ENCODE peak calls at places on chromosomes 7 and 10, in ten cellular contexts. C, E, R, V, O, L, Q, A, B and W are unnamed samples.

GRCh38 chr7:41570766-41571165 is 132.1 kb downstream of the INHBA start:
- DNase-seq in C (no peak), E (no peak), R (no peak), V (no peak), O (no peak), L (no peak), Q (no peak), A (no peak), B (no peak), W (no peak)

GRCh38 chr7:89777499-89777898 is 376.8 kb upstream of the STEAP1 start:
- DNase-seq in C (no peak), E (no peak), R (no peak), V (no peak), O (no peak), L (no peak), Q (no peak), A (no peak), B (no peak), W (no peak)

GRCh38 chr7:45026984-45027773 is 27.2 kb downstream of the CCM2 start:
- DNase-seq in C (no peak), E (no peak), R (peak; percentile 61), V (peak; percentile 30), O (peak; percentile 19), L (peak; percentile 48), Q (no peak), A (no peak), B (no peak), W (peak; percentile 29)

GRCh38 chr7:152121432-152121831 is 96.0 kb downstream of the GALNT11 start:
- DNase-seq in C (no peak), E (no peak), R (no peak), V (no peak), O (no peak), L (no peak), Q (no peak), A (no peak), B (no peak), W (no peak)

GRCh38 chr10:56035489-56035888 is 325.6 kb downstream of the ZWINT start:
- DNase-seq in C (no peak), E (no peak), R (no peak), V (no peak), O (no peak), L (no peak), Q (no peak), A (no peak), B (no peak), W (no peak)

GRCh38 chr7:49014870-49015269 is 90.5 kb downstream of the CDC14C start:
- DNase-seq in C (no peak), E (no peak), R (no peak), V (no peak), O (no peak), L (no peak), Q (no peak), A (no peak), B (no peak), W (no peak)

GRCh38 chr10:68900427-68901105 is 549 bp upstream of the DDX50 start:
- DNase-seq in C (no peak), E (no peak), R (peak; percentile 81), V (peak; percentile 75), O (no peak), L (no peak), Q (no peak), A (no peak), B (peak; percentile 32), W (no peak)

GRCh38 chr7:131604841-131605279 is 48.4 kb upstream of the PODXL start:
- DNase-seq in C (no peak), E (no peak), R (peak; percentile 96), V (peak; percentile 86), O (no peak), L (no peak), Q (no peak), A (no peak), B (peak; percentile 83), W (no peak)

GRCh38 chr10:119339099-119339498 is 131.7 kb downstream of the GRK5 start:
- DNase-seq in C (no peak), E (no peak), R (no peak), V (no peak), O (no peak), L (no peak), Q (no peak), A (peak; percentile 84), B (no peak), W (no peak)

GRCh38 chr7:122155566-122155965 is 11.5 kb upstream of the AASS start:
- DNase-seq in C (no peak), E (no peak), R (peak; percentile 10), V (peak; percentile 68), O (no peak), L (no peak), Q (no peak), A (no peak), B (no peak), W (no peak)

GRCh38 chr10:28841625-28842024 is 164.3 kb downstream of the BAMBI start:
- DNase-seq in C (no peak), E (no peak), R (peak; percentile 48), V (peak; percentile 69), O (no peak), L (no peak), Q (no peak), A (no peak), B (peak; percentile 48), W (no peak)

GRCh38 chr7:92833766-92834605 is 2.4 kb downstream of the CDK6 start:
- DNase-seq in C (peak; percentile 67), E (no peak), R (peak; percentile 73), V (peak; percentile 81), O (peak; percentile 88), L (peak; percentile 90), Q (peak; percentile 89), A (peak; percentile 92), B (no peak), W (peak; percentile 78)

GRCh38 chr10:97325754-97326153 is 6.7 kb downstream of the FRAT1 start:
- DNase-seq in C (no peak), E (no peak), R (no peak), V (no peak), O (no peak), L (no peak), Q (no peak), A (peak; percentile 56), B (no peak), W (no peak)

GRCh38 chr7:152594801-152595200 is 81.1 kb downstream of the XRCC2 start:
- DNase-seq in C (no peak), E (no peak), R (no peak), V (no peak), O (no peak), L (no peak), Q (no peak), A (no peak), B (no peak), W (no peak)

GRCh38 chr10:10043083-10043482 is 974.6 kb upstream of the CELF2 start:
- DNase-seq in C (no peak), E (no peak), R (no peak), V (peak; percentile 66), O (no peak), L (no peak), Q (no peak), A (no peak), B (no peak), W (no peak)

GRCh38 chr7:146096994-146097393 is 19.6 kb upstream of the CNTNAP2 start:
- DNase-seq in C (no peak), E (peak; percentile 7), R (no peak), V (no peak), O (no peak), L (peak; percentile 1), Q (no peak), A (peak; percentile 42), B (no peak), W (no peak)

GRCh38 chr10:116688241-116688711 is 54.1 kb downstream of the HSPA12A start:
- DNase-seq in C (no peak), E (no peak), R (peak; percentile 52), V (peak; percentile 74), O (no peak), L (no peak), Q (no peak), A (no peak), B (peak; percentile 16), W (no peak)

GRCh38 chr7:49775949-49776443 is 2.6 kb downstream of the VWC2 start:
- DNase-seq in C (no peak), E (no peak), R (no peak), V (no peak), O (no peak), L (no peak), Q (no peak), A (no peak), B (no peak), W (no peak)

GRCh38 chr7:139430443-139430842 is 53.0 kb downstream of the KLRG2 start:
- DNase-seq in C (no peak), E (no peak), R (no peak), V (no peak), O (no peak), L (no peak), Q (no peak), A (no peak), B (no peak), W (no peak)

GRCh38 chr10:78952686-78953085 is 116.1 kb upstream of the ZMIZ1 start:
- DNase-seq in C (no peak), E (no peak), R (peak; percentile 95), V (peak; percentile 71), O (no peak), L (no peak), Q (no peak), A (no peak), B (peak; percentile 83), W (no peak)

GRCh38 chr10:9792181-9792580 is 1225.5 kb upstream of the CELF2 start:
- DNase-seq in C (no peak), E (no peak), R (peak; percentile 11), V (no peak), O (no peak), L (no peak), Q (no peak), A (no peak), B (no peak), W (no peak)

GRCh38 chr10:51204076-51204475 is 129.8 kb downstream of the PRKG1 start:
- DNase-seq in C (no peak), E (no peak), R (no peak), V (no peak), O (no peak), L (no peak), Q (no peak), A (no peak), B (no peak), W (no peak)

GRCh38 chr10:78656815-78657621 is 411.7 kb upstream of the ZMIZ1 start:
- DNase-seq in C (no peak), E (peak; percentile 14), R (no peak), V (no peak), O (no peak), L (no peak), Q (no peak), A (peak; percentile 97), B (no peak), W (no peak)

GRCh38 chr10:4984971-4985594 is 18.6 kb downstream of the AKR1C2 start:
- DNase-seq in C (no peak), E (no peak), R (peak; percentile 79), V (peak; percentile 47), O (no peak), L (no peak), Q (peak; percentile 28), A (peak; percentile 28), B (no peak), W (no peak)

GRCh38 chr7:31603076-31603475 is 83.9 kb upstream of the PPP1R17 start:
- DNase-seq in C (no peak), E (no peak), R (peak; percentile 11), V (no peak), O (no peak), L (no peak), Q (no peak), A (no peak), B (no peak), W (no peak)

GRCh38 chr7:17069146-17069545 is 187.4 kb upstream of the AGR3 start:
- DNase-seq in C (no peak), E (no peak), R (no peak), V (no peak), O (no peak), L (no peak), Q (no peak), A (no peak), B (no peak), W (no peak)

GRCh38 chr10:133060466-133060865 is 27.3 kb upstream of the ADGRA1 start:
- DNase-seq in C (no peak), E (no peak), R (no peak), V (no peak), O (no peak), L (no peak), Q (no peak), A (no peak), B (no peak), W (no peak)

GRCh38 chr10:17850526-17850925 is 41.4 kb downstream of the MRC1 start:
- DNase-seq in C (no peak), E (no peak), R (no peak), V (no peak), O (peak; percentile 56), L (no peak), Q (no peak), A (no peak), B (no peak), W (no peak)